ENCODE peak calls at places on chromosomes 13 and 19, in nine cellular contexts. Y is activated CD8-positive, alpha-beta T cell treated with anti-CD3 and anti-CD28 coated beads for 36 hours; W is T-helper 2 cell treated with Interferon-gamma antibody and Interleukin-4, amounts not matched to agents 5 μg/mL and 100 μg/mL, for 36 hours; V is stimulated activated CD4-positive, alpha-beta T cell treated with anti-CD3 and anti-CD28 coated beads, Interleukin-2, amount 100 ng/mL, for 48 hours; S is NCI-H2081 treated with DMSO at 0.1 percent for 48 hours; I is NB4; C is stimulated activated naive CD8-positive, alpha-beta T cell treated with anti-CD3 and anti-CD28 coated beads, Interleukin-15, Interleukin-2, amounts not matched to agents 100 U/mL and 50 U/mL, for 24 hours; B is SJSA1; A is nephron progenitor cell. J is an unnamed sample.

GRCh38 chr19:50361290-50362029 is 4.0 kb downstream of the NAPSA start:
- DNase-seq in Y (peak; percentile 53), W (no peak), V (no peak), S (no peak), I (no peak), C (no peak), B (no peak), A (no peak), J (peak; percentile 85)

GRCh38 chr19:6032381-6032780 is 54.4 kb upstream of the RANBP3 start:
- DNase-seq in Y (no peak), W (no peak), V (no peak), S (no peak), I (no peak), C (no peak), B (no peak), A (no peak), J (no peak)

GRCh38 chr19:30391554-30392551 is 19.7 kb downstream of the ZNF536 start:
- DNase-seq in Y (no peak), W (no peak), V (no peak), S (no peak), I (peak; percentile 34), C (no peak), B (peak; percentile 97), A (no peak), J (peak; percentile 72)

GRCh38 chr19:14361824-14362223 is 19.4 kb upstream of the ADGRE5 start:
- DNase-seq in Y (peak; percentile 71), W (no peak), V (no peak), S (no peak), I (peak; percentile 85), C (peak; percentile 57), B (peak; percentile 32), A (no peak), J (peak; percentile 76)

GRCh38 chr19:17220207-17220758 is 5.1 kb downstream of the USE1 start:
- DNase-seq in Y (peak; percentile 28), W (no peak), V (no peak), S (no peak), I (peak; percentile 87), C (no peak), B (peak; percentile 57), A (no peak), J (no peak)

GRCh38 chr13:95404141-95404882 is 103.1 kb upstream of the ABCC4 start:
- DNase-seq in Y (peak; percentile 79), W (peak; percentile 59), V (peak; percentile 72), S (no peak), I (peak; percentile 75), C (peak; percentile 82), B (peak; percentile 54), A (peak; percentile 85), J (peak; percentile 88)

GRCh38 chr19:17347361-17347760 is 10.0 kb downstream of the GTPBP3 start:
- DNase-seq in Y (no peak), W (no peak), V (no peak), S (no peak), I (no peak), C (no peak), B (no peak), A (no peak), J (no peak)

GRCh38 chr19:558770-559439 is 13.5 kb upstream of the BSG start:
- DNase-seq in Y (no peak), W (no peak), V (no peak), S (no peak), I (no peak), C (no peak), B (no peak), A (no peak), J (no peak)

GRCh38 chr13:77872995-77873394 is 45.6 kb downstream of the EDNRB start:
- DNase-seq in Y (no peak), W (no peak), V (no peak), S (no peak), I (no peak), C (no peak), B (no peak), A (no peak), J (no peak)

GRCh38 chr19:1373534-1374249 is 10.0 kb upstream of the NDUFS7 start:
- DNase-seq in Y (no peak), W (no peak), V (no peak), S (no peak), I (no peak), C (no peak), B (no peak), A (no peak), J (no peak)

GRCh38 chr19:2613507-2614295 is 88.8 kb downstream of the GNG7 start:
- DNase-seq in Y (peak; percentile 75), W (peak; percentile 33), V (peak; percentile 66), S (no peak), I (peak; percentile 54), C (peak; percentile 74), B (no peak), A (peak; percentile 58), J (peak; percentile 90)

GRCh38 chr13:24043590-24044350 is 116.8 kb upstream of the SPATA13 start:
- DNase-seq in Y (no peak), W (no peak), V (no peak), S (no peak), I (no peak), C (no peak), B (no peak), A (no peak), J (no peak)

J was measured in Karpas-422.